ENCODE peak calls at places on chromosome X, in four cellular contexts. X is HFFc6, D is H9, W is RWPE1. B is an unnamed sample.

GRCh38 chrX:67545772-67546495 is 2.1 kb downstream of the AR start:
- DNase-seq in X (no peak), D (peak; percentile 34), W (no peak), B (no peak)

GRCh38 chrX:120774611-120775010 is 101.1 kb downstream of the CT47B1 start:
- DNase-seq in X (no peak), D (no peak), W (no peak), B (no peak)

GRCh38 chrX:136237074-136237473 is 14.1 kb downstream of the MAP7D3 start:
- DNase-seq in X (no peak), D (no peak), W (no peak), B (no peak)

GRCh38 chrX:43881410-43882293 is 598 bp downstream of the MAOB start:
- DNase-seq in X (no peak), D (no peak), W (no peak), B (peak; percentile 0)

GRCh38 chrX:112043997-112044396 is 38.6 kb downstream of the TRPC5 start:
- DNase-seq in X (no peak), D (no peak), W (no peak), B (no peak)

GRCh38 chrX:37349131-37350033 is at the start of gene PRRG1:
- DNase-seq in X (peak; percentile 73), D (peak; percentile 91), W (peak; percentile 73), B (peak; percentile 79)

GRCh38 chrX:71998836-71999509 is 88.3 kb downstream of the NHSL2 start:
- DNase-seq in X (peak; percentile 8), D (peak; percentile 21), W (peak; percentile 21), B (peak; percentile 16)

GRCh38 chrX:100407784-100408642 is 2.1 kb downstream of the PCDH19 start:
- DNase-seq in X (no peak), D (peak; percentile 33), W (no peak), B (no peak)

GRCh38 chrX:17549005-17549685 is 174.1 kb downstream of the NHS start:
- DNase-seq in X (no peak), D (no peak), W (no peak), B (no peak)

GRCh38 chrX:136953867-136954787 is 73.6 kb upstream of the RBMX start:
- DNase-seq in X (peak; percentile 53), D (peak; percentile 63), W (peak; percentile 9), B (peak; percentile 67)

GRCh38 chrX:19863237-19864223 is 23.9 kb downstream of the SH3KBP1 start:
- DNase-seq in X (no peak), D (no peak), W (no peak), B (peak; percentile 46)

GRCh38 chrX:7586126-7586525 is 256.8 kb upstream of the VCX start:
- DNase-seq in X (peak; percentile 28), D (no peak), W (peak; percentile 5), B (peak; percentile 48)

GRCh38 chrX:118726887-118727685 is at the start of gene IL13RA1:
- DNase-seq in X (peak; percentile 62), D (peak; percentile 89), W (peak; percentile 78), B (peak; percentile 76)

GRCh38 chrX:22118161-22118830 is 86.2 kb downstream of the PHEX start:
- DNase-seq in X (no peak), D (no peak), W (peak; percentile 29), B (no peak)

DNA sequence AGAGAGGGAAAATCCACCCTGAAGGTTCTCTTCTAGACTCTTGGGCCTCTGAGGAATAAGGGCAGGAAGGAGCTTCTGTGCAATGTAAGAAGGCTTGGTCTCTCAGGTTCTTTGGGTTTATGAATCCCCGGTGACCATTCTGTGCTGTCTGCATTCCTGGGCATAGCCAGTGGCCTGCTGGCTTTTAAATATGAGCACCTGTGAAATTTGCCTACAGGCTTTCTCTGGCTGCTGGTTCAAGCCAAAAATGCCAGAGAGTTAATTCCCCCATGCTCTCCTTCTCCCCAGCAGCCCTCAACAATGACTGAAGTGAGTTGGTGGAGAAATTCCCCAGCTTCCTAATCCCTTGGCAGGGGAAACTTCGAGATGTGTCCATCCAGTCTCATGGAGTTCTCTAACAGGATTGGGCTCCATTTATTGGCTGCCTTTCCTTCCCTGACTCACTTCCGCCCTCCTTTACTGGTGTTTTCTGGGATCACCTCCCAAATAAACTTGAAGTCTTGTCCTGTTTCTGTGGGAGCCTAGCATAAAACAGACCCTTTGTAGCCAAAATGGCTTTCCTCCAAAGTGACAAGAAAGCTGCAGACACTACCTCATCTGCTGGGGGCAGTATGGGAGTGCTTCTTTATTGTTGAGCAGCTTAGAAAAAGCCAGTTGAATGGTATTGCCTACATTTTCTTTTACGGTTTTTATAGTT is 179.4 kb upstream of the CASK start:
- DNase-seq in X (no peak), D (no peak), W (no peak), B (no peak)
- TF ChIP-seq CTCF in X (no peak), D (peak; percentile 20), W (no peak), B (no peak)

GRCh38 chrX:153925739-153926593 is at the start of gene ARHGAP4:
- DNase-seq in X (no peak), D (peak; percentile 39), W (no peak), B (no peak)

GRCh38 chrX:153922932-153923857 is 2.9 kb downstream of the ARHGAP4 start:
- DNase-seq in X (peak; percentile 33), D (peak; percentile 47), W (no peak), B (peak; percentile 46)

GRCh38 chrX:153925387-153925738 is 701 bp downstream of the ARHGAP4 start:
- DNase-seq in X (no peak), D (no peak), W (no peak), B (no peak)

GRCh38 chrX:153922286-153922573 is 3.8 kb downstream of the ARHGAP4 start:
- DNase-seq in X (no peak), D (no peak), W (no peak), B (no peak)

GRCh38 chrX:153924149-153924861 is 1.8 kb downstream of the ARHGAP4 start:
- DNase-seq in X (peak; percentile 47), D (no peak), W (no peak), B (peak; percentile 49)
- TF ChIP-seq CTCF in X (peak; percentile 36), D (peak; percentile 34), W (no peak), B (no peak)

DNA sequence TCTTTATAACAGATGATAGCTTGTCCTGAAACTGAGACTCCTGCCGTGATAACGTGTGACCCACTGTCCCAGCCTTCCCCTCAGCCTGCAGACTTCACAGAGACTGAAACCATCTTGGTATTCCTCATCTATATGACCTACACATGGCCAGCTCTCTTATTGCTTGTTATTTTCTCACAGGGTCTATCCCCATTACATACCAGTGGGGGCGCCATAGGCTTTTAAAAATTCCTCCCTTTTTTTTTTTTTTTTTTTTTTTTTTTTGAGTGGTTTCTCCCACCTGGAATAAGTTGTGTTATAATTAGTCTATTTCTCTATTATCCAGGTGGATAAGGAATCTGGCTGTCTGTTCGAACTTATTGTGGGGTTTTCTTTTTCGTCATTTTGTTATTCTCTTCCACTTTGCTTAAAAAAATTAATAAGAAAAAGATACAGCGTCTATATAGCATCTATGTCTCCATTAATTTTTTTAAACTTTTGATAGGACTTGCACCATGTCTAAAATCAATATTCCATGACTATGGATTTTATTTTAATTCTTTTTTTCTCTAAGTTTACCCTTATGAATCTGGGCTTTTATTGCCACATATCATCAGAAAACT is 47.2 kb downstream of the GYG2 start:
- DNase-seq in X (no peak), D (no peak), W (no peak), B (no peak)
- TF ChIP-seq CTCF in X (peak; percentile 62), D (peak; percentile 83), W (peak; percentile 17), B (peak; percentile 40)

GRCh38 chrX:39137363-39137954 is 336.2 kb downstream of the MID1IP1 start:
- DNase-seq in X (no peak), D (no peak), W (no peak), B (no peak)

DNA sequence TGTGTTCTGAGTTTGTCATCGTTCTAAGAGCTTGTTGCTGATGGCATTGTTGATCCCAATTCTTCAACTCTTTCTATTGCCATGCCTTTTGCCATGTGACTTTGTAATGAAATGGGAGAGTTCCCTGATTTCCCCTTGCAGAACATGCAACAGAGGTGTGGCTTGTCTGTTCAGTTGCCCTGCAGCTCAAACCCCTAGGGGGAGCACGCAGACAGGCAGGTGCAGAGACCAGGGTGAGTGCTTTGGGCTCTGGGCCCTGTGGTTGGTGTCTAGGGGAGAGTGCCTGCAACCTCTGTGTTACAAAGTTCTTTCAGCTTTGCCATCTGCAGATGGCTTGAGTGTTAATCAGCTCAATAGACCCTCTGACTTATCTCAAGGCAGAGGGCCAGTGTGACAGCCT is 332.7 kb downstream of the MID1IP1 start:
- DNase-seq in X (no peak), D (peak; percentile 66), W (no peak), B (no peak)
- TF ChIP-seq CTCF in X (no peak), D (peak; percentile 59), W (no peak), B (no peak)

DNA sequence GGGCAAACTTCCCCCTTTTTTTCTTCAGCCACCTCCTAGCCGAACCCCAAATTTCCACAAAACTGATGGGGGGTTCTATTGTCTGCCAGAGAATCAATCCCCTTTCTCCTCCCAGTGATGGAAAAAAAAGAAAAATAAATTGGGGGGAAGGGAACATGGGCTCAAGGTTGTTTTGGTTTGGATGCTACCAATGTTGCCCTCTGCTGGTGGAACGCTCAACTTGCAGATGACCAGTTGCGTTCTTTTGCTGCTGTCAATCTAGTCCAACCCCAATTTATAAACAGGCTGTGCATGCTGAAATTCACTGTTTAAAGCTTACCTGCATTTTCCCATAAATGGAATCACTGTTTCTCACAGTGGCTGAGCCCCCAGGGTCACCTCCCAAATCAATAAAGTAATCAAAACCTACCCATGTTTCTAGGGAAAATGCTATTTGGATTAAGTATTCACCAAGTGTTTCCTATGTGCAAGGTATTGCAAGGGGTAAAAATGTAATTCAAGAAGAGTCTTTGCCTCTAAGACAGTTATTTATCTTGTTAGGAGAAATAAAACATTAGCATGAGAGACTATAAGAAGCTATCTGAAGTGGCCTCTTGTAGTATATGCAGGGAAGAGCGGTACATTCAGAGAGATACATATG is 116.7 kb upstream of the TMEM164 start:
- DNase-seq in X (peak; percentile 33), D (peak; percentile 38), W (peak; percentile 46), B (peak; percentile 41)
- TF ChIP-seq CTCF in X (peak; percentile 82), D (peak; percentile 85), W (peak; percentile 72), B (peak; percentile 79)